ENCODE peak calls at places on chromosomes 16 and 17, in five cellular contexts. M is lower lobe of right lung, V is heart right ventricle, Q is WERI-Rb-1, I is dorsolateral prefrontal cortex. N is an unnamed sample.

GRCh38 chr16:50502616-50503000 is 45.6 kb upstream of the NKD1 start:
- DNase-seq in M (no peak), V (no peak), Q (peak), I (no peak), N (no peak)

GRCh38 chr17:47280072-47280811 is 26.6 kb downstream of the ITGB3 start:
- DNase-seq in M (no peak), V (no peak), Q (peak), I (no peak), N (no peak)

GRCh38 chr16:71723537-71724319 is 773 bp downstream of the PHLPP2 start:
- DNase-seq in M (peak), V (peak), Q (peak), I (peak), N (peak)

GRCh38 chr17:19769946-19770652 is 22.0 kb upstream of the ALDH3A1 start:
- DNase-seq in M (no peak), V (no peak), Q (no peak), I (no peak), N (no peak)

GRCh38 chr17:79616801-79617200 is 6.0 kb upstream of the RBFOX3 start:
- DNase-seq in M (peak), V (no peak), Q (peak), I (no peak), N (no peak)

GRCh38 chr17:14301761-14302401 is 1.0 kb downstream of the HS3ST3B1 start:
- DNase-seq in M (peak), V (no peak), Q (no peak), I (no peak), N (no peak)

GRCh38 chr16:14475370-14476139 is 154.5 kb downstream of the PARN start:
- DNase-seq in M (no peak), V (no peak), Q (no peak), I (no peak), N (no peak)

GRCh38 chr17:66667491-66668030 is 167.4 kb upstream of the CACNG5 start:
- DNase-seq in M (no peak), V (no peak), Q (no peak), I (no peak), N (no peak)

GRCh38 chr17:2856727-2857126 is 60.5 kb downstream of the RAP1GAP2 start:
- DNase-seq in M (no peak), V (no peak), Q (no peak), I (no peak), N (no peak)

GRCh38 chr16:5451641-5452040 is 354.0 kb upstream of the EEF2KMT start:
- DNase-seq in M (no peak), V (no peak), Q (no peak), I (no peak), N (no peak)

GRCh38 chr16:81349608-81350305 is 35.0 kb downstream of the GAN start:
- DNase-seq in M (no peak), V (no peak), Q (no peak), I (no peak), N (no peak)

GRCh38 chr17:2962729-2963128 is 100.7 kb downstream of the OR1D5 start:
- DNase-seq in M (no peak), V (no peak), Q (no peak), I (no peak), N (no peak)

GRCh38 chr16:83095926-83096692 is 469.3 kb downstream of the CDH13 start:
- DNase-seq in M (no peak), V (no peak), Q (no peak), I (no peak), N (no peak)

GRCh38 chr17:47969975-47970724 is 763 bp upstream of the CDK5RAP3 start:
- DNase-seq in M (peak), V (no peak), Q (no peak), I (no peak), N (no peak)

GRCh38 chr16:74942977-74943918 is 41.7 kb downstream of the WDR59 start:
- DNase-seq in M (no peak), V (no peak), Q (no peak), I (no peak), N (no peak)

GRCh38 chr17:63974594-63975192 is 2.0 kb upstream of the SCN4A start:
- DNase-seq in M (no peak), V (no peak), Q (no peak), I (no peak), N (no peak)

GRCh38 chr16:87123356-87124001 is 193.7 kb downstream of the C16orf95 start:
- DNase-seq in M (no peak), V (no peak), Q (no peak), I (no peak), N (no peak)

GRCh38 chr16:1260101-1260670 is 4.3 kb downstream of the TPSD1 start:
- DNase-seq in M (no peak), V (no peak), Q (no peak), I (no peak), N (no peak)

GRCh38 chr17:61461967-61462733 is 9.9 kb downstream of the TBX4 start:
- DNase-seq in M (no peak), V (no peak), Q (no peak), I (peak), N (no peak)

GRCh38 chr16:71474864-71475263 is 12.8 kb upstream of the ZNF23 start:
- DNase-seq in M (no peak), V (no peak), Q (no peak), I (no peak), N (no peak)

GRCh38 chr17:60167095-60167741 is 17.4 kb downstream of the CA4 start:
- DNase-seq in M (no peak), V (no peak), Q (no peak), I (no peak), N (no peak)

GRCh38 chr16:4071686-4072561 is 44.3 kb downstream of the ADCY9 start:
- DNase-seq in M (no peak), V (no peak), Q (no peak), I (no peak), N (no peak)

GRCh38 chr16:84356591-84357116 is 11.7 kb upstream of the ATP2C2 start:
- DNase-seq in M (no peak), V (no peak), Q (no peak), I (peak), N (no peak)

GRCh38 chr17:59476413-59476812 is 89.0 kb upstream of the DHX40 start:
- DNase-seq in M (no peak), V (no peak), Q (no peak), I (no peak), N (no peak)

GRCh38 chr17:50452627-50453300 is 15.9 kb downstream of the CHAD start:
- DNase-seq in M (no peak), V (no peak), Q (no peak), I (no peak), N (no peak)

GRCh38 chr17:74466111-74466784 is at the start of gene CD300A:
- DNase-seq in M (peak), V (peak), Q (no peak), I (no peak), N (no peak)

GRCh38 chr17:46108550-46109110 is 84.6 kb downstream of the KANSL1 start:
- DNase-seq in M (no peak), V (no peak), Q (no peak), I (no peak), N (no peak)

GRCh38 chr16:7313170-7313569 is 19.5 kb upstream of the RBFOX1 start:
- DNase-seq in M (no peak), V (no peak), Q (peak), I (no peak), N (no peak)

GRCh38 chr17:73064084-73064938 is 28.2 kb downstream of the SLC39A11 start:
- DNase-seq in M (no peak), V (peak), Q (peak), I (peak), N (no peak)

GRCh38 chr17:57420674-57421392 is 164.5 kb downstream of the MSI2 start:
- DNase-seq in M (no peak), V (no peak), Q (no peak), I (no peak), N (no peak)

GRCh38 chr16:79261944-79262552 is 338.5 kb downstream of the MAF start:
- DNase-seq in M (no peak), V (peak), Q (no peak), I (no peak), N (no peak)

GRCh38 chr17:76481091-76481655 is 13.8 kb downstream of the AANAT start:
- DNase-seq in M (no peak), V (no peak), Q (no peak), I (no peak), N (no peak)

GRCh38 chr17:33284022-33284421 is 9.1 kb downstream of the ASIC2 start:
- DNase-seq in M (no peak), V (no peak), Q (no peak), I (no peak), N (peak)

GRCh38 chr17:4364622-4365041 is 1.8 kb downstream of the UBE2G1 start:
- DNase-seq in M (no peak), V (no peak), Q (no peak), I (no peak), N (no peak)

GRCh38 chr16:85615852-85616607 is 2.9 kb downstream of the GSE1 start:
- DNase-seq in M (peak), V (peak), Q (peak), I (peak), N (no peak)

DNA sequence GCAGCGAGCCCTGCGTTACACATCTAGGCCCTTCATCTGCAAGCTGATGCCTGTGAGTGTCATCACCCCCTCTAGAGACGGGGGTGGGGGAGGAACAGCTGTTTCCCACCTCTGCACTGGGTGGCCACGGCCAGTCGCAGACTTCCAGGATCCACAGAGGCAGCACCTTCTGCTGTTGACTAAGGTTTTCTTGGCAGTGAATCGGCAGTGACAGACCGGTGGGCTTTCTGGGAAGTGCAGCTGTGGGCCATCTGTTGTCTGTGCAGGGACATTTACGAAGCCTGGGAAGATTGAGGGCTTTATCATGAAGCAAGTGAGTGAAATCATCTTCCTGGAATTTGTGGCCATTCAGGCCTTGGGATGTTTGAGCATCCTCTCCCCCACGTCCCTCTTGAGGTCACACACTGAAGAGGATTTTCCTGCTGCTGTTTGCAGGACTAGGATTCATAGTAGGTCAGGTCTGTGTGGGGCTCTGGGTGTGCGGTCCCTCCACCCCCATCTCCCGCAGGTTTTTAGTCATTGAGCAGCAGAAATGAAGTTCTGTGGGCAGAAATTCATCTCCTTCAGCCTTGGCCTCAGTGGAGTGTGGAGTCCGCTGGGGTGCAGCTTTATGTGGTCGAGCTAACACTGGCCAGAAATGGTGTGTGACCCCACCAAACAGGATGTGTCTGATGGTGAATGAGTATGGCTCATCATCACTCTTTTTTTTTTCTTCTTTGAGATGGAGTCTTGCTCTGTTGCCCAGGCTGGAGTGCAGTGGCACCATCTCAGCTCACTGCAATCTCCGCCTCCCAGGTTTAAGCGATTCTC is 12.0 kb downstream of the PGS1 start:
- DNase-seq in M (no peak), V (peak), Q (peak), I (no peak), N (no peak)
- TF ChIP-seq CTCF in M (no peak), V (no peak), Q (no peak), I (no peak), N (no peak)

GRCh38 chr16:53754938-53755910 is 51.3 kb downstream of the FTO start:
- DNase-seq in M (no peak), V (no peak), Q (no peak), I (no peak), N (no peak)
- TF ChIP-seq CTCF in M (no peak), V (no peak), Q (no peak), I (no peak), N (no peak)

GRCh38 chr16:70018254-70018653 is 67.1 kb downstream of the CLEC18A start:
- DNase-seq in M (no peak), V (peak), Q (peak), I (no peak), N (no peak)
- TF ChIP-seq CTCF in M (no peak), V (peak), Q (peak), I (peak), N (no peak)

GRCh38 chr16:22055881-22056280 is 36.5 kb upstream of the VWA3A start:
- DNase-seq in M (no peak), V (no peak), Q (peak), I (no peak), N (no peak)
- TF ChIP-seq CTCF in M (peak), V (no peak), Q (peak), I (no peak), N (no peak)

DNA sequence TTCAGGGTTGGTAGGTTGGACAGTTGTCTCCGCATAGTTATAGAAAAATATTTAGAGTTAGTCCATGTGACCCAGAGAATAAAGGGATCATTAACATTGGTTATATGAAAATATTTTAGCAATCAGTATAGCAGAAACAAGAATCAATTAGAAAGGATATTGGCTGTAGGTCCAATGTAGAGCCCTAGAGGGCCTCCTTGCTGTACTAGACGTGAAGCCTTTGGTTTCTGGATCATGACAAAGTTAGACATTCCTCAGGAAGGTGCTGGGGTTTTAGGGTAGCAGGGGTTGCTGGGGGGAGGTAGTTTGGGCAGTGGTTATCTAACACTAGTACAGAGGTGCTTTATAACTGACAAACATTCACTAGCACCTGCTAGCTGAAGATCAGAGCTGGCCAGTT is 31.6 kb upstream of the ANKFN1 start:
- DNase-seq in M (no peak), V (no peak), Q (peak), I (no peak), N (no peak)
- TF ChIP-seq CTCF in M (no peak), V (no peak), Q (peak), I (no peak), N (no peak)

GRCh38 chr16:27193300-27193990 is 9.9 kb upstream of the KDM8 start:
- DNase-seq in M (no peak), V (no peak), Q (no peak), I (no peak), N (no peak)
- TF ChIP-seq CTCF in M (no peak), V (no peak), Q (peak), I (no peak), N (no peak)

GRCh38 chr16:57537194-57537505 is 779 bp upstream of the CCDC102A start:
- DNase-seq in M (no peak), V (no peak), Q (no peak), I (no peak), N (no peak)

GRCh38 chr16:57534337-57534880 is 2.0 kb downstream of the CCDC102A start:
- DNase-seq in M (peak), V (peak), Q (peak), I (peak), N (no peak)

GRCh38 chr16:57534881-57535658 is 1.3 kb downstream of the CCDC102A start:
- DNase-seq in M (peak), V (peak), Q (peak), I (peak), N (no peak)

GRCh38 chr16:57536306-57537193 is at the start of gene CCDC102A:
- DNase-seq in M (peak), V (peak), Q (peak), I (peak), N (no peak)

GRCh38 chr16:57535680-57536305 is 578 bp downstream of the CCDC102A start:
- DNase-seq in M (peak), V (peak), Q (peak), I (peak), N (peak)
- TF ChIP-seq CTCF in M (peak), V (peak), Q (no peak), I (peak), N (no peak)

N was measured in thoracic aorta.